ENCODE peak calls at places on chromosomes 6 and 20, in eight cellular contexts. Q is GM23248, R is kidney, H is fibroblast of lung, A is colonic mucosa, Y is PC-3, P is SK-N-MC, X is neural progenitor cell. L is an unnamed sample.

GRCh38 chr6:53752856-53753255 is 41.9 kb upstream of the LRRC1 start:
- DNase-seq in Q (peak), R (no peak), H (peak), A (no peak), Y (peak), P (no peak), X (no peak), L (no peak)

GRCh38 chr6:7238900-7239589 is 74.0 kb downstream of the SSR1 start:
- DNase-seq in Q (peak), R (peak), H (peak), A (peak), Y (peak), P (no peak), X (peak), L (peak)

GRCh38 chr6:157561929-157562810 is 181.2 kb downstream of the ZDHHC14 start:
- DNase-seq in Q (no peak), R (no peak), H (no peak), A (no peak), Y (no peak), P (no peak), X (no peak), L (no peak)

GRCh38 chr6:129317931-129318820 is 391.8 kb downstream of the ARHGAP18 start:
- DNase-seq in Q (peak), R (no peak), H (peak), A (peak), Y (peak), P (peak), X (peak), L (peak)

GRCh38 chr6:5180636-5181035 is 80.1 kb downstream of the LYRM4 start:
- DNase-seq in Q (no peak), R (no peak), H (no peak), A (no peak), Y (no peak), P (no peak), X (no peak), L (no peak)

GRCh38 chr6:160667854-160668481 is 3.9 kb upstream of the LPA start:
- DNase-seq in Q (no peak), R (no peak), H (no peak), A (no peak), Y (peak), P (no peak), X (peak), L (peak)

GRCh38 chr20:7859371-7859802 is 80.9 kb downstream of the HAO1 start:
- DNase-seq in Q (peak), R (no peak), H (peak), A (no peak), Y (peak), P (peak), X (peak), L (peak)

GRCh38 chr6:169692516-169692915 is 9.3 kb downstream of the WDR27 start:
- DNase-seq in Q (no peak), R (no peak), H (peak), A (no peak), Y (no peak), P (no peak), X (no peak), L (no peak)

GRCh38 chr6:156942266-156942665 is 165.1 kb downstream of the ARID1B start:
- DNase-seq in Q (no peak), R (no peak), H (no peak), A (no peak), Y (peak), P (no peak), X (peak), L (peak)

GRCh38 chr6:33589366-33589722 is 9.3 kb upstream of the BAK1 start:
- DNase-seq in Q (no peak), R (no peak), H (no peak), A (no peak), Y (no peak), P (no peak), X (no peak), L (no peak)

GRCh38 chr6:127338936-127339335 is 4.5 kb downstream of the ECHDC1 start:
- DNase-seq in Q (no peak), R (no peak), H (no peak), A (no peak), Y (no peak), P (no peak), X (no peak), L (no peak)

GRCh38 chr6:29255530-29255929 is 46.0 kb upstream of the OR14J1 start:
- DNase-seq in Q (peak), R (no peak), H (no peak), A (no peak), Y (no peak), P (no peak), X (no peak), L (no peak)

GRCh38 chr6:43747734-43748133 is 22.3 kb upstream of the VEGFA start:
- DNase-seq in Q (no peak), R (no peak), H (no peak), A (no peak), Y (no peak), P (no peak), X (no peak), L (peak)

GRCh38 chr20:25000268-25000801 is 7.8 kb upstream of the APMAP start:
- DNase-seq in Q (peak), R (peak), H (peak), A (peak), Y (peak), P (no peak), X (no peak), L (peak)

GRCh38 chr6:152398316-152398715 is 238.8 kb downstream of the SYNE1 start:
- DNase-seq in Q (no peak), R (no peak), H (no peak), A (no peak), Y (no peak), P (no peak), X (no peak), L (no peak)

GRCh38 chr6:138331444-138331843 is 46.3 kb upstream of the SMIM28 start:
- DNase-seq in Q (no peak), R (no peak), H (no peak), A (no peak), Y (no peak), P (no peak), X (no peak), L (no peak)

GRCh38 chr6:108847738-108848115 is 495 bp upstream of the ARMC2 start:
- DNase-seq in Q (no peak), R (no peak), H (no peak), A (no peak), Y (no peak), P (no peak), X (no peak), L (no peak)

GRCh38 chr20:8693709-8694108 is 375.2 kb upstream of the PLCB4 start:
- DNase-seq in Q (peak), R (no peak), H (peak), A (no peak), Y (no peak), P (no peak), X (no peak), L (no peak)

GRCh38 chr20:20435453-20435852 is 67.5 kb downstream of the INSM1 start:
- DNase-seq in Q (no peak), R (no peak), H (no peak), A (no peak), Y (peak), P (no peak), X (peak), L (no peak)

GRCh38 chr6:70166088-70166958 is 136.6 kb downstream of the COL9A1 start:
- DNase-seq in Q (peak), R (no peak), H (peak), A (peak), Y (peak), P (no peak), X (peak), L (peak)

GRCh38 chr6:5141046-5141445 is 55.9 kb downstream of the PPP1R3G start:
- DNase-seq in Q (peak), R (no peak), H (no peak), A (no peak), Y (no peak), P (no peak), X (no peak), L (no peak)

GRCh38 chr20:32470025-32470861 is 112.1 kb downstream of the ASXL1 start:
- DNase-seq in Q (peak), R (peak), H (peak), A (peak), Y (peak), P (no peak), X (peak), L (peak)

GRCh38 chr6:142592876-142593275 is 291.1 kb downstream of the ADGRG6 start:
- DNase-seq in Q (peak), R (no peak), H (peak), A (no peak), Y (peak), P (no peak), X (no peak), L (no peak)

GRCh38 chr6:134296762-134297161 is 21.1 kb downstream of the SGK1 start:
- DNase-seq in Q (no peak), R (no peak), H (no peak), A (no peak), Y (no peak), P (no peak), X (no peak), L (no peak)

GRCh38 chr6:203663-204062 is 88.6 kb upstream of the DUSP22 start:
- DNase-seq in Q (no peak), R (no peak), H (no peak), A (no peak), Y (no peak), P (no peak), X (no peak), L (no peak)

GRCh38 chr6:163671791-163672190 is 257.3 kb downstream of the QKI start:
- DNase-seq in Q (no peak), R (no peak), H (no peak), A (no peak), Y (no peak), P (no peak), X (no peak), L (no peak)

GRCh38 chr6:169841251-169841650 is 89.8 kb downstream of the ERMARD start:
- DNase-seq in Q (no peak), R (no peak), H (no peak), A (peak), Y (no peak), P (no peak), X (no peak), L (no peak)

GRCh38 chr6:97294451-97294850 is 11.4 kb upstream of the MMS22L start:
- DNase-seq in Q (peak), R (no peak), H (peak), A (no peak), Y (peak), P (no peak), X (no peak), L (no peak)

GRCh38 chr6:140857734-140858380 is 1274.9 kb upstream of the GJE1 start:
- DNase-seq in Q (peak), R (no peak), H (peak), A (no peak), Y (peak), P (no peak), X (no peak), L (no peak)

GRCh38 chr20:18263723-18264122 is 24.6 kb upstream of the ZNF133 start:
- DNase-seq in Q (peak), R (no peak), H (peak), A (peak), Y (peak), P (no peak), X (no peak), L (peak)

GRCh38 chr6:17994019-17994418 is 6.6 kb upstream of the KIF13A start:
- DNase-seq in Q (no peak), R (no peak), H (peak), A (no peak), Y (no peak), P (no peak), X (no peak), L (no peak)

GRCh38 chr6:132279592-132280139 is 121.6 kb downstream of the MOXD1 start:
- DNase-seq in Q (peak), R (peak), H (peak), A (peak), Y (peak), P (peak), X (peak), L (peak)

GRCh38 chr20:35828916-35829315 is 57.1 kb downstream of the PHF20 start:
- DNase-seq in Q (no peak), R (no peak), H (no peak), A (no peak), Y (no peak), P (no peak), X (no peak), L (no peak)

GRCh38 chr20:51801220-51801991 is 915 bp downstream of the SALL4 start:
- DNase-seq in Q (peak), R (no peak), H (no peak), A (no peak), Y (no peak), P (no peak), X (peak), L (peak)

DNA sequence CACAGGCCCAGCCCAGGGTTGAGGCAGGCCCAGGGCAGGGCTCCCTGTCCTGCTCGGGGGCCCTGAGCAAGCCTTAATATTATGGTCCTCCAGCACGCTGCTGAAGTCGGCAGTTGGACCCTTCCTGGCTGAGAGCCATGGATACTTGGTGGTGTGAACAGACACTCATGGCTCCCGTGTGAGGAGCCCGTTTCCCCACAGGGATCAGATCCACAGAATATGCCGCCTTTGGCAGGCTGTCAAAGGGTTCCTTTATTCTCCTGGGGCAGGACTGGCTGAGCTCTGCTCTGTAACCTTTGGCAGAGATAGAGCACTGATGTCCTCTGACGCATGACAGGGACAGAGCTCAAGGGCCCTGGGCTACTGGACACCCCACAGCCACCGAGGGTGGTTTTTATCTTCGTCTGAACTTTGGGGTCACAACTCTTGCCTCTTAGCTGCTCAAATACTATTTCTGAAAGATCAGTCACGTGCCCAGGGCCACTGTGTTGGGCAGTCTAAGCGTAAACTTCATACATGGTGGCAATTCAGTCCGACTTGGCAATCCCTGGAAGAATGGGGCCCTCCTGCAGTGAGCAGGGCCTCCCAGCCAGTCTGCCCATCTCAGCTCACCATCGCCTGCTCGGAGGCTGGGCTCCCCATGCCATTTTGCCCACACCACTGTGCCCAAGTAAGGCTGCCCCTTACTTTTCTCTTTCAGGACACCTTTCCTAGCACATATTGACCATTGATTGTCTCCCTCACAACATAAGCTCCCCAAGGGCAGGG is 49.1 kb downstream of the TTI1 start:
- DNase-seq in Q (no peak), R (no peak), H (no peak), A (no peak), Y (no peak), P (no peak), X (no peak), L (no peak)
- H3K27ac ChIP-seq in Q (no peak), R (no peak), H (no peak), A (no peak), Y (no peak), P (no peak), X (peak), L (peak)

DNA sequence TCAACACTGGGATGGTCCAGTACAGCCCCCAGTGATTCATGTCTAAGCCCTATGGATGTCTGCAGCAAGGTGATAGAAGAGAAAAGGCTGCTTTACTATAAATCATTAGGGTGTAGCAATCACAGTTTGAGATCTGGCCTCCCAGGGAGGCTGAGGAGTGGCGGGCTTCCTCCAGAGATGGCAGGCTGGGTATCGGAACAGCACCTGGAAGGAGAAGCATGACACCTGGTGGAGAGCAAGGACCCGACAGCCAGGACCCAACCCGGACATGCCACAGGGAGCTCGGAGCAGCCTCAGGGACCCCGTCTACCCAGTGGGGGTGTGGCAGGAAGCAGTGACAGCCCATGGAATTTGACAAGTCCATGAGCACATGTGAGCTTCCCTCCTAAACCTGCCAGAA is 114.8 kb upstream of the CD93 start:
- DNase-seq in Q (peak), R (peak), H (peak), A (peak), Y (peak), P (no peak), X (peak), L (peak)
- H3K9ac ChIP-seq in Q (no peak), R (no peak), H (no peak), A (no peak), Y (no peak), P (no peak), X (no peak), L (no peak)

DNA sequence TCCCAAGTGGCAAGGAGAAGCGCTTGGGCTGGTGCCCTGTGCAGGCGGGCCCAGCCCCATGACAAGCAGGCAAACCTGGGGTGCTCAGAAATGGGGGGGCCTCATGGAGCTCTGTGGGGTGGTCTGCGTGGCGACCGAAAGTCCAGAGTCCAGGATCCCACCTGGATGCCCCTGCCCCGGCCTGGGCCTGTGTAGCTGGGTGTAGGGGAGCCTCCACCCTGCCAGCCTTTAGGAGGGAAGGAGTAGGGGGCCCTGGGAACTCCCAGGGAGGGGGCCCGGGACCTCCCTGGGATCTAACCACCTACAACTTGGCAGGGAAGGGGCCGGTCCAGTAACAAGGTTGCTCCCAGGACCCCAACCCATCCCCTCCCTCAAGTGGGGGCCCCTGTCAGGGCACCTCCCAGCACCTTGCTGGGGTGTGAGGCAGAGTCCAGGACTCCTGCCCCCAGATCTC is 4.5 kb upstream of the LAMA5 start:
- DNase-seq in Q (no peak), R (no peak), H (no peak), A (no peak), Y (no peak), P (no peak), X (no peak), L (no peak)
- H3K27ac ChIP-seq in Q (no peak), R (no peak), H (no peak), A (no peak), Y (no peak), P (no peak), X (no peak), L (no peak)

DNA sequence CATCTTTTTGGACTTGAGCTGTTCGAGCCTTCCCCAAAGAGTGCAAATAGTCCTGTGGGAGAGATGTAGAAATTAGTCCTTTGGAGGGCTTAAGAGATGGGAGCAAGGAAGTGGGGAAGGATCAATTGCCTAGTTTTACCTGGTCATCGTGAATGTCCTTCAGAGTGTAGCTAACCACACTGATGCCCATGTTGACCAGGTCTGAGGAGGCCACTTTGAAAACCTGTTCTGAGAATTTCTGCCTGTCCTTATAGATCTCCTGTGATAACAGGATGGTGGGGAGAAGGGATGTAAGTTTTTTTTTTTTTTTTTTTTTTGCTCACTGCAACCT is 2.0 kb downstream of the FLOT1 start:
- DNase-seq in Q (no peak), R (no peak), H (no peak), A (no peak), Y (no peak), P (no peak), X (no peak), L (no peak)
- H3K9ac ChIP-seq in Q (peak), R (no peak), H (no peak), A (no peak), Y (peak), P (no peak), X (no peak), L (no peak)

GRCh38 chr6:41197234-41197633 is 3.7 kb downstream of the TREML2 start:
- DNase-seq in Q (no peak), R (no peak), H (no peak), A (no peak), Y (no peak), P (no peak), X (no peak), L (no peak)

GRCh38 chr6:41200296-41200900 is 551 bp downstream of the TREML2 start:
- DNase-seq in Q (peak), R (no peak), H (no peak), A (no peak), Y (no peak), P (peak), X (no peak), L (peak)

GRCh38 chr6:41200901-41201783 is at the start of gene TREML2:
- DNase-seq in Q (no peak), R (no peak), H (no peak), A (no peak), Y (no peak), P (no peak), X (no peak), L (peak)

GRCh38 chr6:41201784-41202181 is 834 bp upstream of the TREML2 start:
- DNase-seq in Q (no peak), R (no peak), H (no peak), A (no peak), Y (no peak), P (no peak), X (no peak), L (peak)

GRCh38 chr6:41199427-41200246 is 1.3 kb downstream of the TREML2 start:
- DNase-seq in Q (no peak), R (no peak), H (no peak), A (no peak), Y (no peak), P (no peak), X (no peak), L (no peak)
- H3K27ac ChIP-seq in Q (no peak), R (no peak), H (no peak), A (peak), Y (no peak), P (no peak), X (no peak), L (no peak)

DNA sequence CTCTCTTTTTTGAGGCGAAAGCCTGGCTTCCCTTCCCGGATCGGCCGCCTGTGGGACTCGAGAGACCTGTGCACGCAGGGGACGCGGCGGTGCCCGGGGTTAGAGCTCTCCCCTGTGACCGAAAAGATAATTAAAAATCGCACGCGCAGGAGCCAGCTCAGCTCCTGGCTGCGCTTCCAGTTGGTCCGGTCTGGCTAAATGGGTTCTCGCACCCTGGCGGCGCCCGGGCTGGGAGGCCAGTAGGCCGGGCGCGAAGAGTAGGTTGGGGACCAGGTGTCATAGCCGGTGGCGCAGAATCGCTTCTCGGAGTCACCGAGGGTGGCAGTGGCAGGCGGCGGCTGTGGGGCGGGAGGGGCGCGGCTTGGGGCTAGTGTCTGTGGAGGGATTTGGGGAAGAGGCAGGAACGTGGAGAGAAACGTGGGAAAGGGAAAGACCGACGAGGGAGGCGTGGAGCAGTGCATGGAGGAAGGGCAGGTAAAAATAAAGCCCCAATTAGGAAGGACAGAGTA is 41.9 kb upstream of the SUPT3H start:
- DNase-seq in Q (no peak), R (peak), H (peak), A (peak), Y (peak), P (no peak), X (peak), L (peak)
- H3K9ac ChIP-seq in Q (peak), R (peak), H (peak), A (peak), Y (peak), P (no peak), X (no peak), L (no peak)

L was measured in endodermal cell.